ENCODE peak calls at places on chromosome 9, in four cellular contexts. J is neural progenitor cell, G is DND-41, V is PC-9. X is an unnamed sample.

GRCh38 chr9:87812375-87813118 is 70.1 kb upstream of the SPATA31E1 start:
- DNase-seq in J (peak; percentile 55), G (no peak), V (peak; percentile 38), X (peak; percentile 62)

GRCh38 chr9:129175825-129176633 is 2.0 kb downstream of the IER5L start:
- DNase-seq in J (peak; percentile 92), G (peak; percentile 54), V (peak; percentile 94), X (peak; percentile 93)

GRCh38 chr9:112032733-112033132 is 136.1 kb downstream of the UGCG start:
- DNase-seq in J (no peak), G (no peak), V (no peak), X (no peak)

GRCh38 chr9:92660266-92660665 is 9.7 kb downstream of the IPPK start:
- DNase-seq in J (no peak), G (no peak), V (no peak), X (no peak)

GRCh38 chr9:118721276-118721675 is 648.0 kb downstream of the BRINP1 start:
- DNase-seq in J (no peak), G (no peak), V (no peak), X (no peak)

GRCh38 chr9:126664893-126665695 is 51.4 kb downstream of the LMX1B start:
- DNase-seq in J (peak; percentile 87), G (no peak), V (peak; percentile 43), X (no peak)

GRCh38 chr9:124210697-124211096 is 47.1 kb upstream of the NEK6 start:
- DNase-seq in J (no peak), G (no peak), V (no peak), X (no peak)

GRCh38 chr9:34185778-34186551 is 7.1 kb downstream of the UBAP1 start:
- DNase-seq in J (no peak), G (no peak), V (peak; percentile 25), X (peak; percentile 97)

GRCh38 chr9:115261656-115262081 is 143.7 kb upstream of the TNC start:
- DNase-seq in J (no peak), G (no peak), V (no peak), X (peak; percentile 75)

GRCh38 chr9:115262952-115263351 is 145.0 kb upstream of the TNC start:
- DNase-seq in J (no peak), G (no peak), V (no peak), X (peak; percentile 57)

GRCh38 chr9:115264333-115264732 is 146.4 kb upstream of the TNC start:
- DNase-seq in J (no peak), G (no peak), V (no peak), X (peak; percentile 16)

GRCh38 chr9:115262477-115262876 is 144.5 kb upstream of the TNC start:
- DNase-seq in J (no peak), G (peak; percentile 8), V (peak; percentile 99), X (peak; percentile 100)

GRCh38 chr9:115263731-115264130 is 145.8 kb upstream of the TNC start:
- DNase-seq in J (no peak), G (no peak), V (no peak), X (peak; percentile 63)
- H3K4me2 ChIP-seq in J (no peak overlapping the region), G (no peak overlapping the region), V (no peak overlapping the region), X (no peak overlapping the region)

GRCh38 chr9:96817973-96818372 is 36.3 kb downstream of the ZNF782 start:
- DNase-seq in J (no peak), G (no peak), V (no peak), X (no peak)

GRCh38 chr9:96818535-96818934 is 35.8 kb downstream of the ZNF782 start:
- DNase-seq in J (no peak), G (no peak), V (no peak), X (peak; percentile 17)

GRCh38 chr9:96813607-96814006 is 35.7 kb upstream of the ZNF510 start:
- DNase-seq in J (no peak), G (no peak), V (no peak), X (no peak)
- H3K9me3 ChIP-seq in J (peaks cover 47% of the 10 kb centered on the region), G (peaks cover 27% of the 10 kb centered on the region), V (peaks cover 50% of the 10 kb centered on the region), X (peaks cover 58% of the 10 kb centered on the region)

GRCh38 chr9:125269014-125269397 is 7.4 kb downstream of the GAPVD1 start:
- DNase-seq in J (no peak), G (no peak), V (no peak), X (no peak)

GRCh38 chr9:125272697-125273096 is 11.1 kb downstream of the GAPVD1 start:
- DNase-seq in J (no peak), G (no peak), V (peak; percentile 34), X (peak; percentile 22)

GRCh38 chr9:125271081-125271480 is 9.5 kb downstream of the GAPVD1 start:
- DNase-seq in J (no peak), G (no peak), V (no peak), X (peak; percentile 59)

GRCh38 chr9:125268394-125269013 is 6.9 kb downstream of the GAPVD1 start:
- DNase-seq in J (no peak), G (no peak), V (no peak), X (no peak)
- H3K4me2 ChIP-seq in J (no peak overlapping the region), G (no peak overlapping the region), V (no peak overlapping the region), X (no peak overlapping the region)

DNA sequence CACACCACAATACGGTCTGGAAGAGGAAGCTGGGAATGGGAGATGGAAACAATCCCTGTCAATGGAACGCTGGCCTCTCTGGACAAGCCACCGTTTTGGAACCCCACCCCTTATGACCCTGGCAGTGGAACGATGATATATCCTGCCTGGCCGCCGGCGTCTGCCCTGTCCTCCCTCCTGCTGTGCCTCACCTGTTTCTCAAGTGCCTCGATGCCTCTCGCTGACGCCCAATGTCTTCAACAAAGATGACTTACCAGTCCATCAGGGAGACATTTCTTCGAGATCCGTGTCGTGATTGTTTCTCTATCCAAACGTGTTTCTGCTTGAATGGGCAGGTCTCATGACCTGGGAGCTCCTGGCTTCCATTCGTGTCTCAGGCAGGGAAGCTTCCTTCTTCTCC is 476.5 kb downstream of the SPATA31A7 start:
- DNase-seq in J (no peak), G (no peak), V (no peak), X (no peak)
- H3K9me3 ChIP-seq in J (no peaks in the 10 kb centered on the region), G (no peaks in the 10 kb centered on the region), V (no peaks in the 10 kb centered on the region), X (peaks cover 27% of the 10 kb centered on the region)

DNA sequence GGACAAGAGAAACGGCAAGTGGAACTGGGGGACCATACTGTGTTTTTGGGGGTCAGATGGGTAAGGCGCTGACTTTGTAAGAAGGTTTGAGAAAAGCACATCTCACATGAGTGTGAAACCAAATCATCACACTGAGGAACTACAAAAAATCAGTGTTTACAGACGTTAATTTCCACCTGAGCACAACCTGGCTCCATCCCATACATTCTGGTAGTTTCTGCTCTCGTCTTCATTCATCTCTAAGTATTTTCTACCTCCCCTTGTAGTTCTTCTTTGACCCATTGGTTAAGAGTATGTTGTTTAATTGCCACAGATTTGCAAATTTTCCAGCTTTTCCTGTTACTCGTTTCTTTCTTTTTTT is 8.9 kb upstream of the DPP7 start:
- DNase-seq in J (no peak), G (no peak), V (no peak), X (no peak)
- H3K4me2 ChIP-seq in J (no peak overlapping the region), G (no peak overlapping the region), V (no peak overlapping the region), X (no peak overlapping the region)

DNA sequence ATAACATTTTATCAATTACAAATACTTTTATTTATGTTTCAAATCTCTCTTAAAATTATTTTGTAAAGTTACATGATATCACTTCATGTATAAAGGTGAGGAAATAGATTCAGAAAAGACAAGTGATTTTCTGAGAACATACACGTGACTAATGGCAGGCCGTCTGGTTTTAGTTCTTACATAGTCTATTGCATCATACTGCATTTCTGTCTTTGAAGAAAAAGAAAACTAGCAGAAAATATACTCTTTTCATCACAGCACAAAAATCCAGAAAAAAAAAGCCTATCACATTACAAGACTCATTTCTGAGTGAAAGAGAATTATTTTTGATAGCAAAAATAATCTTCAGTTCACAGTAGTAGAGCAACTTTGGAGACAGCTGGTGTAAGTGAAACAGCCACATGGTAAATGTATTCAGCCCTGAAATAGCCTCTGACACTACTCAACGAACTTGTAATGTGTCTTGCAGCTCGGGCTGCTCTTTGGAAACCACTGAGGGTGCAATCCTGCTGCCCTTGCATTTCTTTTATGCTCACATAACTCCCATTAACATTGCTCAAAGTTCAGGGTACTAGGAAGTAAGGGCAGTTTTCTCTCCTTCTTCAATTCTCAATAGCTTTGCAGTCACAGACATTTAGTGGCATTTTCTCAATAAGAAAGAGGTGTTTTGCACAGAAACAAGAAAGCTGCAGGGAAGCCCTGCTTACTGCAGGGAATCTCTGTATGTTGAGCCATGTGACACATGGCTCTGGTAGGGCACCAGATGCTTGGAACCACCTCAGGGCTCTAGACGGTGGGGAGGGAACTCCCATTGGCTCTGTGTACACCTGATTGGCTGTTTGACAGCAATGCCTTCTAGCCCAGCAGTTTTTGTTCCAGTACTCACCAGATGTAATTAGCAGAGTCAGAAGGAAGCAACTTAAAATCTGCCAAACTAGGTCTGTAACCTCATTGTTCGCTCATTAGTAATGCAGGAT is 845.3 kb upstream of the PTPRD start:
- DNase-seq in J (peak; percentile 56), G (no peak), V (no peak), X (no peak)
- H3K9me3 ChIP-seq in J (no peaks in the 10 kb centered on the region), G (no peaks in the 10 kb centered on the region), V (no peaks in the 10 kb centered on the region), X (peaks cover 16% of the 10 kb centered on the region)

GRCh38 chr9:100426194-100426531 is 780 bp upstream of the MSANTD3 start:
- DNase-seq in J (no peak), G (no peak), V (no peak), X (no peak)

GRCh38 chr9:100428871-100429654 is 2.1 kb downstream of the MSANTD3 start:
- DNase-seq in J (no peak), G (no peak), V (peak; percentile 50), X (peak; percentile 99)

GRCh38 chr9:100427366-100428263 is 672 bp downstream of the MSANTD3 start:
- DNase-seq in J (peak; percentile 82), G (peak; percentile 4), V (peak; percentile 52), X (peak; percentile 75)

GRCh38 chr9:100425758-100426157 is 1.2 kb upstream of the MSANTD3 start:
- DNase-seq in J (no peak), G (no peak), V (no peak), X (peak; percentile 29)

DNA sequence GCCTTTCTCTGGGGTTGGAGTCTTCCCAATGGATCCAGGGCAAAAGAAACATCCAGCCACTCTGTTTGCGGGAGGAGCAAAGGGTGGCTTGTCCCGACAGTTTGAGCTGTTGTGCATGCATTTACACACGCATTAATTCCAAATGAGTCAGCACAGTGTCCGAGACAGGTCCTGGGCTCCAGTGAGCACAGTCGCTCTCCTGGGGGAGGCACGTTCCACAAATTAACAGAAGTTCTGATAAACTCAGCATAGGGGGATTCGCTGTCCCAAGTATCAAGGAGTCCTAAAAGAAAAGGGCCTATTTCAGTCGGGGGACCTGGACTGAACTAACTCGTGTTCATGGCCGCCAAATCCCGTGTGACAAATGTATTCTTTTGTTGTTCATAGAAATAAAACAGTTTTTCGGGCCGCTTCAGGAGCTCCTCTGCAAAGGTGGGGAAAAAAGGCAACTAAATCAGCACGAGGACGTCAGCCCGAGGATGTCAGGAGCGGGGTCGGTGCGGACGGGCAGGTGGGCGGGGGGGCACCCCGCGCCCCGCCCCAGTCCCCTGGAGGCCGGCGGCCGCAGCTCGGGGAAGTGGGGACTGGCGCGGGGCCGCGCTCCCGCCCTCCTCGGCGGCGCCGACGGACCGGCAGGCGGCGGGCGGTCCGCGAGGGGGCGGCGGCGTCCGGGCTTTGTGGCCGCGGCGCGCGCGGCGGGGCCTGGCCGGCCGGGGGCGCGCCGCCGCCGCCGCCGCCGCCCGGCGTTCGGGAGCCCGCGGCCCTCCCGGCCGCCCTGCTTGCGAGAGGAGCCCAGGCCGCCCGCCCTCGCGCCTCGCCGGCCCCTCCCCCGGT is at the start of gene MSANTD3:
- DNase-seq in J (peak; percentile 93), G (peak; percentile 21), V (peak; percentile 67), X (peak; percentile 76)
- H3K4me2 ChIP-seq in J (peak within 1 kb of the TSS; percentile 94), G (peak within 1 kb of the TSS; percentile 77), V (peak within 1 kb of the TSS; percentile 89), X (peak within 1 kb of the TSS; percentile 95)

GRCh38 chr9:61665829-61666228 is 476.0 kb downstream of the SPATA31A7 start:
- DNase-seq in J (no peak), G (no peak), V (no peak), X (no peak)
- H3K9me3 ChIP-seq in J (no peaks in the 10 kb centered on the region), G (no peaks in the 10 kb centered on the region), V (no peaks in the 10 kb centered on the region), X (peaks cover 23% of the 10 kb centered on the region)